ENCODE peak calls at places on chromosomes 4 and X, in four cellular contexts. R is astrocyte, G is upper lobe of right lung, I is WTC11. E is an unnamed sample.

GRCh38 chr4:174358823-174359222 is 75.1 kb downstream of the CEP44 start:
- DNase-seq in I (no peak), G (no peak), R (peak; percentile 77), E (no peak)

GRCh38 chrX:115650916-115651315 is 89.9 kb downstream of the PLS3 start:
- DNase-seq in R (peak; percentile 23), I (peak; percentile 59), G (no peak), E (no peak)

GRCh38 chr4:15805583-15806517 is 27.7 kb downstream of the CD38 start:
- DNase-seq in G (no peak), I (peak; percentile 28), R (peak; percentile 38), E (no peak)

GRCh38 chrX:12245650-12246645 is 107.7 kb downstream of the FRMPD4 start:
- DNase-seq in G (no peak), R (peak; percentile 53), I (no peak), E (no peak)

GRCh38 chr4:186196063-186196462 is 4.7 kb downstream of the CYP4V2 start:
- DNase-seq in I (no peak), R (no peak), G (no peak), E (no peak)

GRCh38 chr4:108861339-108861738 is 98.5 kb upstream of the ETNPPL start:
- DNase-seq in R (no peak), G (no peak), I (peak; percentile 41), E (no peak)

GRCh38 chr4:111475001-111475400 is 670.3 kb upstream of the FAM241A start:
- DNase-seq in I (peak; percentile 67), G (no peak), R (peak; percentile 21), E (no peak)

GRCh38 chr4:1974836-1975235 is 33.9 kb downstream of the NELFA start:
- DNase-seq in R (no peak), G (peak; percentile 27), I (no peak), E (peak; percentile 62)

GRCh38 chr4:177938226-177938625 is 496.0 kb upstream of the AGA start:
- DNase-seq in G (no peak), R (no peak), I (no peak), E (no peak)

GRCh38 chr4:9924750-9925149 is 96.5 kb downstream of the SLC2A9 start:
- DNase-seq in I (no peak), G (no peak), R (peak; percentile 18), E (no peak)

GRCh38 chrX:106168107-106168506 is at the start of gene PWWP3B:
- DNase-seq in G (peak; percentile 65), I (peak; percentile 36), R (peak; percentile 15), E (no peak)

GRCh38 chrX:7462110-7462509 is 314.2 kb upstream of the PUDP start:
- DNase-seq in I (peak; percentile 9), R (no peak), G (no peak), E (no peak)

GRCh38 chr4:17081157-17081556 is 182.7 kb upstream of the LDB2 start:
- DNase-seq in R (no peak), G (no peak), I (no peak), E (no peak)
- TF ChIP-seq CTCF in R (no peak), G (no peak), I (no peak), E (no peak)

DNA sequence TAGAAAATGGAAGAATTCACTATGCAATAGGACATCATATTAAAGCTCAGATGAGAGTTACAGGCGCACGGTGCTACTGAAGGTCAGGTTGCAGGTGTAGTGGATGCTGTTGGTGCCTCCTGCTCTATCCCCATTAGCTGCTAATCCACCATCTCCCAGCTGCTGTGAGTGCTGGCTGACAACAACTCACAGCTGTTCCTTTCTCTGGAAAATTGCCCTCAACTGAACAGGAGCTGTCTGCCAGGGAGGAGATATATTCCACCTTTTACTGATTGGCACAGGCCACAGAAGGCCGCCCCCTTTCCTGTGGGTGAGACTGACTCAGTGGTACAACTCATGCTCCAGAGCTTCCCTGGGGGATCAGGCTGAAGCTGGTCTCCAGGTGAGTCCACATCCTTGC is 48.8 kb downstream of the UCHL1 start:
- DNase-seq in G (no peak), R (no peak), I (no peak), E (no peak)
- TF ChIP-seq CTCF in G (no peak), R (no peak), I (no peak), E (no peak)

GRCh38 chr4:32133141-32133540 is 1413.0 kb downstream of the PCDH7 start:
- DNase-seq in R (no peak), G (no peak), I (no peak), E (no peak)

GRCh38 chr4:32133734-32134133 is 1413.6 kb downstream of the PCDH7 start:
- DNase-seq in I (no peak), G (no peak), R (no peak), E (no peak)

GRCh38 chr4:32140636-32141035 is 1420.5 kb downstream of the PCDH7 start:
- DNase-seq in G (no peak), R (peak; percentile 96), I (no peak), E (no peak)

GRCh38 chr4:32135642-32136041 is 1415.5 kb downstream of the PCDH7 start:
- DNase-seq in G (no peak), R (peak; percentile 6), I (no peak), E (no peak)

DNA sequence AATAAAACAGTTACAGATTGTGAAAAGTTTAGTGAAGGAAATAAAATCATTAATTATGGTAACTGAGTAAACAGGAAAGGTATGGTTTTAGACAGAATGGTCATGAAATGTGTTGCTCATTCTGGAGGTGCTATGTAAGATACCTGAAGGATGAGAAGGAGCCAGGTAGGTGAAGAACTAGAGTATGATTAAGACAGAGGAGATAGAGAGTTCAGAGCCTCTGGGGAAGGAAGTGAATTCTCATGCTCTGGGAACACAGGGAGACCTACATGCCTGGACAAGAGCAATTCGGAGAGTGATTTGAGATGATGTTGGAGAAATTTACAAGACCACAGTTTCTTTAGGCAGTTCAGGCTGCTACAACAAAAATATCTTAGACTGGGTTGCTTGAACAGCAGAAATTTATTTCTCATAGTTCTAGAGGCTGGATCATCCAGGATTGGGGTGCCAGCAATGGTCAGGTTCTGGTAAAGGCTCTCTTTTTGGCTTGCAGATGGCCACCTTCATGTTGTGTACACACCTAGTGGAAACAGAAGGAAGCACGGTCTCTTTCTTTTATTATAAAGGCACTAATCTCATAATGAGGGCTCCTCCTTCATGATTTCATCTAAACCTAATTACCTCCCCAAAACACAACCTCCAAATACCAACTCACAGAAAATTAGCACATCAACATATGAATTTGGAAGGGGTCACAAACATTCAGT is 1416.1 kb downstream of the PCDH7 start:
- DNase-seq in R (no peak), G (no peak), I (no peak), E (no peak)
- TF ChIP-seq CTCF in R (no peak), G (no peak), I (no peak), E (no peak)

GRCh38 chrX:43552166-43552565 is 103.9 kb upstream of the MAOA start:
- DNase-seq in R (no peak), I (no peak), G (no peak), E (no peak)

GRCh38 chrX:43559643-43560042 is 96.5 kb upstream of the MAOA start:
- DNase-seq in G (no peak), I (peak; percentile 52), R (peak; percentile 9), E (peak; percentile 73)

GRCh38 chrX:43552703-43553102 is 103.4 kb upstream of the MAOA start:
- DNase-seq in R (no peak), G (no peak), I (no peak), E (no peak)

GRCh38 chrX:43557792-43558191 is 98.3 kb upstream of the MAOA start:
- DNase-seq in G (no peak), I (peak; percentile 21), R (peak; percentile 20), E (no peak)

GRCh38 chrX:43556207-43556606 is 99.9 kb upstream of the MAOA start:
- DNase-seq in R (no peak), I (no peak), G (no peak), E (no peak)
- TF ChIP-seq CTCF in R (no peak), I (no peak), G (no peak), E (no peak)

GRCh38 chrX:49163555-49164419 is 1.2 kb downstream of the MAGIX start:
- DNase-seq in G (peak; percentile 93), R (peak; percentile 42), I (peak; percentile 90), E (peak; percentile 89)
- TF ChIP-seq CTCF in G (peak; percentile 68), R (peak; percentile 35), I (peak; percentile 70), E (peak; percentile 67)

GRCh38 chr4:89357346-89357745 is 49.7 kb upstream of the GPRIN3 start:
- DNase-seq in I (no peak), R (no peak), G (no peak), E (no peak)

GRCh38 chr4:89352541-89352940 is 44.9 kb upstream of the GPRIN3 start:
- DNase-seq in G (no peak), R (no peak), I (no peak), E (no peak)

GRCh38 chr4:89356086-89356485 is 48.5 kb upstream of the GPRIN3 start:
- DNase-seq in G (no peak), R (peak; percentile 17), I (no peak), E (no peak)

GRCh38 chr4:89351201-89351600 is 43.6 kb upstream of the GPRIN3 start:
- DNase-seq in I (no peak), G (no peak), R (no peak), E (no peak)

GRCh38 chr4:89353514-89353913 is 45.9 kb upstream of the GPRIN3 start:
- DNase-seq in R (no peak), G (no peak), I (no peak), E (no peak)
- TF ChIP-seq CTCF in R (no peak), G (no peak), I (no peak), E (no peak)